ENCODE peak calls at places on chromosomes 11 and 22, in nine cellular contexts. E is activated naive CD4-positive, alpha-beta T cell; H is OCI-M1; G is stimulated activated effector memory CD8-positive, alpha-beta T cell treated with anti-CD3 and anti-CD28 coated beads, Interleukin-12 subunit alpha, Interleukin-12 subunit beta, amount 100 ng/mL, for 72 hours; X is DMS153; W is H9; L is iPS DF 6.9; V is activated CD8-positive, alpha-beta memory T cell treated with anti-CD3 and anti-CD28 coated beads, Interleukin-2, amount 50 U/mL, for 48 hours; K is cardiac muscle cell. T is an unnamed sample.

GRCh38 chr22:42648368-42649260 is 578 bp downstream of the CYB5R3 start:
- DNase-seq in E (peak; percentile 16), X (no peak), K (no peak), W (no peak), H (peak; percentile 62), G (peak; percentile 9), V (no peak), L (no peak), T (no peak)

GRCh38 chr11:87120937-87121336 is 83.2 kb downstream of the TMEM135 start:
- DNase-seq in H (no peak), E (no peak), G (no peak), V (no peak), X (no peak), W (no peak), K (no peak), L (no peak), T (no peak)

GRCh38 chr11:103798029-103798428 is 238.4 kb upstream of the DDI1 start:
- DNase-seq in W (no peak), K (no peak), H (peak; percentile 56), G (no peak), L (no peak), E (no peak), V (no peak), X (no peak), T (no peak)

GRCh38 chr22:41256254-41256897 is 15.6 kb upstream of the CHADL start:
- DNase-seq in K (no peak), E (no peak), W (no peak), L (no peak), V (no peak), X (no peak), H (no peak), G (no peak), T (no peak)

GRCh38 chr11:117295438-117296137 is 4.4 kb downstream of the BACE1-AS start:
- DNase-seq in L (no peak), K (no peak), E (no peak), X (no peak), V (no peak), W (no peak), H (no peak), G (no peak), T (no peak)

GRCh38 chr11:118342503-118343161 is at the start of gene CD3D:
- DNase-seq in E (peak; percentile 50), L (no peak), X (no peak), H (no peak), K (no peak), G (no peak), W (no peak), V (peak; percentile 78), T (peak; percentile 89)

GRCh38 chr11:16891964-16892363 is 122.2 kb downstream of the PLEKHA7 start:
- DNase-seq in K (no peak), E (no peak), H (no peak), W (no peak), V (no peak), L (no peak), G (no peak), X (no peak), T (no peak)

GRCh38 chr11:70525466-70525865 is 127.1 kb downstream of the CTTN start:
- DNase-seq in W (no peak), H (no peak), X (no peak), V (no peak), K (no peak), E (no peak), L (no peak), G (no peak), T (no peak)

GRCh38 chr11:126597041-126597440 is 241.6 kb downstream of the ST3GAL4 start:
- DNase-seq in V (no peak), K (peak; percentile 44), W (peak; percentile 46), H (no peak), E (no peak), X (no peak), L (no peak), G (no peak), T (no peak)

GRCh38 chr11:34650528-34650927 is 29.6 kb downstream of the EHF start:
- DNase-seq in G (peak; percentile 61), V (peak; percentile 80), X (no peak), W (no peak), H (no peak), L (no peak), E (peak; percentile 30), K (no peak), T (peak; percentile 89)

GRCh38 chr11:73390601-73391565 is 14.7 kb downstream of the RELT start:
- DNase-seq in G (no peak), E (no peak), L (no peak), K (no peak), V (no peak), H (no peak), W (no peak), X (no peak), T (no peak)

GRCh38 chr11:62004473-62004872 is 37.0 kb upstream of the FTH1 start:
- DNase-seq in V (no peak), E (no peak), G (no peak), K (no peak), H (no peak), X (no peak), L (no peak), W (no peak), T (no peak)

GRCh38 chr22:19811211-19811621 is 43.5 kb downstream of the GNB1L start:
- DNase-seq in E (no peak), G (no peak), L (no peak), H (no peak), X (no peak), V (peak; percentile 34), K (no peak), W (no peak), T (peak; percentile 54)

GRCh38 chr11:134578807-134579708 is 167.0 kb upstream of the B3GAT1 start:
- DNase-seq in E (no peak), H (no peak), K (peak; percentile 34), G (no peak), V (peak; percentile 40), L (no peak), X (peak; percentile 14), W (no peak), T (no peak)

GRCh38 chr11:47924184-47924671 is 56.1 kb upstream of the PTPRJ start:
- DNase-seq in L (no peak), E (no peak), G (no peak), W (no peak), H (no peak), V (no peak), K (no peak), X (peak; percentile 11), T (no peak)

GRCh38 chr11:63227521-63228107 is 15.8 kb downstream of the SLC22A25 start:
- DNase-seq in X (no peak), G (no peak), L (no peak), W (no peak), H (no peak), V (no peak), E (no peak), K (no peak), T (no peak)

GRCh38 chr11:72685560-72686480 is 11.6 kb upstream of the PDE2A start:
- DNase-seq in L (no peak), G (no peak), V (peak; percentile 81), E (no peak), H (peak; percentile 77), W (no peak), K (no peak), X (no peak), T (peak; percentile 77)

GRCh38 chr11:134664863-134665535 is 253.0 kb upstream of the B3GAT1 start:
- DNase-seq in W (no peak), X (no peak), E (no peak), V (peak; percentile 44), L (no peak), K (no peak), G (no peak), H (no peak), T (no peak)

GRCh38 chr22:25402501-25403283 is 161.8 kb upstream of the GRK3 start:
- DNase-seq in L (no peak), G (no peak), W (no peak), K (no peak), V (no peak), H (peak; percentile 65), E (no peak), X (no peak), T (peak; percentile 57)

GRCh38 chr11:1207451-1208360 is 15.2 kb upstream of the MUC5B start:
- DNase-seq in G (no peak), W (peak; percentile 24), V (no peak), E (no peak), L (no peak), K (no peak), X (no peak), H (no peak), T (peak; percentile 54)

GRCh38 chr11:100689141-100689540 is 2.1 kb downstream of the ARHGAP42 start:
- DNase-seq in K (peak; percentile 52), V (no peak), W (no peak), E (no peak), G (no peak), H (no peak), L (no peak), X (no peak), T (no peak)

GRCh38 chr11:126346586-126346940 is 8.9 kb upstream of the ST3GAL4 start:
- DNase-seq in W (no peak), V (no peak), H (no peak), G (no peak), X (no peak), K (no peak), L (no peak), E (no peak), T (no peak)

GRCh38 chr22:27252282-27253049 is 549.1 kb downstream of the MN1 start:
- DNase-seq in V (no peak), K (no peak), H (no peak), G (no peak), L (no peak), W (no peak), E (no peak), X (no peak), T (no peak)

GRCh38 chr11:67384851-67385366 is 6.9 kb upstream of the RAD9A start:
- DNase-seq in X (no peak), V (no peak), W (no peak), G (no peak), H (no peak), L (no peak), K (no peak), E (no peak), T (no peak)

GRCh38 chr22:28027453-28028448 is 108.7 kb upstream of the PITPNB start:
- DNase-seq in V (peak; percentile 33), E (no peak), X (no peak), G (no peak), H (no peak), W (no peak), K (no peak), L (no peak), T (peak; percentile 55)

GRCh38 chr11:64035581-64035980 is at the start of gene FLRT1:
- DNase-seq in W (no peak), X (no peak), K (peak; percentile 41), H (no peak), E (no peak), G (no peak), V (no peak), L (no peak), T (no peak)

GRCh38 chr11:134555510-134555909 is 143.5 kb upstream of the B3GAT1 start:
- DNase-seq in V (peak; percentile 20), E (no peak), H (no peak), L (no peak), X (no peak), K (no peak), W (no peak), G (no peak), T (no peak)

GRCh38 chr22:31947296-31947695 is 3.0 kb downstream of the YWHAH start:
- DNase-seq in V (no peak), X (no peak), H (peak; percentile 78), W (no peak), L (no peak), K (no peak), E (no peak), G (no peak), T (no peak)

GRCh38 chr11:31772412-31772811 is 38.7 kb downstream of the PAX6 start:
- DNase-seq in H (no peak), X (no peak), L (no peak), G (no peak), V (no peak), E (no peak), K (no peak), W (no peak), T (no peak)

GRCh38 chr11:69157156-69157821 is 1.6 kb downstream of the SMIM38 start:
- DNase-seq in L (no peak), G (no peak), V (no peak), X (peak; percentile 56), E (no peak), H (no peak), K (no peak), W (no peak), T (no peak)

GRCh38 chr11:72573380-72573949 is 100.8 kb downstream of the PDE2A start:
- DNase-seq in V (no peak), K (peak; percentile 65), X (no peak), G (no peak), E (no peak), W (peak; percentile 80), L (no peak), H (peak; percentile 90), T (peak; percentile 71)

T was measured in activated effector memory CD4-positive, alpha-beta T cell treated with anti-CD3 and anti-CD28 coated beads, Interleukin-2, amount 50 U/mL, for 16 hours.